ENCODE peak calls at places on chromosome 22, in four cellular contexts. J, L, X and D are unnamed samples.

GRCh38 chr22:31983911-31984661 is 39.8 kb downstream of the YWHAH start:
- DNase-seq in L (no peak), X (no peak), J (no peak), D (no peak)

GRCh38 chr22:45582236-45582954 is 79.7 kb downstream of the FBLN1 start:
- DNase-seq in X (no peak), J (no peak), L (no peak), D (no peak)

GRCh38 chr22:40258463-40259046 is 80.8 kb downstream of the TNRC6B start:
- DNase-seq in L (no peak), X (no peak), J (no peak), D (no peak)

GRCh38 chr22:19940536-19941364 is 822 bp upstream of the COMT start:
- DNase-seq in X (no peak), J (no peak), L (no peak), D (no peak)

GRCh38 chr22:39173787-39174497 is 21.5 kb upstream of the CBX7 start:
- DNase-seq in L (no peak), X (no peak), J (no peak), D (peak)

GRCh38 chr22:42745118-42745517 is 24.4 kb upstream of the A4GALT start:
- DNase-seq in L (no peak), X (no peak), J (no peak), D (no peak)

GRCh38 chr22:45781941-45782340 is 110.3 kb downstream of the ATXN10 start:
- DNase-seq in X (no peak), J (no peak), L (no peak), D (no peak)

GRCh38 chr22:30882974-30883533 is 85.5 kb downstream of the MORC2 start:
- DNase-seq in X (no peak), J (no peak), L (no peak), D (no peak)

GRCh38 chr22:49239264-49240015 is 588.2 kb downstream of the BRD1 start:
- DNase-seq in L (no peak), J (no peak), X (no peak), D (no peak)

GRCh38 chr22:44394246-44395115 is 81.7 kb upstream of the SHISAL1 start:
- DNase-seq in J (peak), X (peak), L (no peak), D (no peak)

GRCh38 chr22:45472426-45472825 is 30.3 kb upstream of the FBLN1 start:
- DNase-seq in L (no peak), X (no peak), J (no peak), D (no peak)

GRCh38 chr22:19086944-19087343 is 35.3 kb downstream of the DGCR2 start:
- DNase-seq in L (no peak), J (no peak), X (no peak), D (no peak)

GRCh38 chr22:18966748-18967147 is 30.7 kb upstream of the PRODH start:
- DNase-seq in X (no peak), L (no peak), J (peak), D (no peak)

GRCh38 chr22:31829505-31829904 is 75.7 kb downstream of the DEPDC5 start:
- DNase-seq in L (no peak), X (no peak), J (no peak), D (no peak)

GRCh38 chr22:44461614-44462013 is 36.4 kb downstream of the RTL6 start:
- DNase-seq in J (no peak), X (no peak), L (no peak), D (no peak)

GRCh38 chr22:38952382-38952993 is 4.9 kb upstream of the APOBEC3A start:
- DNase-seq in L (no peak), X (no peak), J (no peak), D (no peak)

GRCh38 chr22:47595122-47595521 is 832.7 kb downstream of the TBC1D22A start:
- DNase-seq in L (no peak), X (no peak), J (no peak), D (no peak)

DNA sequence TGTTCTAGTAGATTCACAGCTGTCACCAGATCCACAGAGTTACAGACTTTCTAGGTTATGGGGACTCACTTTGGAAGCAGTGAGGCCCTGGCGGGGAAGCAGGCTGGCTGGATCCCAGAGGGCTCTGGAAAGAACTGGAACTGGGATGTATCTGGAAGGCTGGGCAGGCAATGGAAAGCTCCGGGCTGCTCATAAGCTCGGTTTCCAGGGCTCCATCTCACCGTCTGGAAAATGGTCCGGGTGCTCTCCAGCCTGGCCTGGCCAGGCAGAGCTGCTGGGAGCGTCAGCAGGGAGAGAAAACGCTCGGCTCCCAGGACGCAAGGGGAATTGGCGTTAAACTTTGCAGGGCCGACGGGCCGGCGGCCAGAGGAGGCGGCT is 339 bp upstream of the SEZ6L start:
- DNase-seq in X (peak), J (no peak), L (no peak), D (no peak)
- H3K4me3 ChIP-seq in X (peak), J (peak), L (no peak), D (no peak)

GRCh38 chr22:23539135-23539838 is 40.8 kb downstream of the IGLL1 start:
- DNase-seq in L (peak), X (peak), J (peak), D (peak)
- H3K27ac ChIP-seq in L (no peak), X (no peak), J (peak), D (no peak)

GRCh38 chr22:36900880-36901279 is 12.5 kb upstream of the CSF2RB start:
- DNase-seq in J (no peak), X (no peak), L (no peak), D (no peak)

GRCh38 chr22:36902143-36902911 is 11.1 kb upstream of the CSF2RB start:
- DNase-seq in L (no peak), J (no peak), X (no peak), D (no peak)

GRCh38 chr22:36899498-36899897 is 13.9 kb upstream of the CSF2RB start:
- DNase-seq in L (no peak), J (no peak), X (no peak), D (no peak)

GRCh38 chr22:36900225-36900624 is 13.2 kb upstream of the CSF2RB start:
- DNase-seq in X (no peak), J (no peak), L (no peak), D (no peak)

DNA sequence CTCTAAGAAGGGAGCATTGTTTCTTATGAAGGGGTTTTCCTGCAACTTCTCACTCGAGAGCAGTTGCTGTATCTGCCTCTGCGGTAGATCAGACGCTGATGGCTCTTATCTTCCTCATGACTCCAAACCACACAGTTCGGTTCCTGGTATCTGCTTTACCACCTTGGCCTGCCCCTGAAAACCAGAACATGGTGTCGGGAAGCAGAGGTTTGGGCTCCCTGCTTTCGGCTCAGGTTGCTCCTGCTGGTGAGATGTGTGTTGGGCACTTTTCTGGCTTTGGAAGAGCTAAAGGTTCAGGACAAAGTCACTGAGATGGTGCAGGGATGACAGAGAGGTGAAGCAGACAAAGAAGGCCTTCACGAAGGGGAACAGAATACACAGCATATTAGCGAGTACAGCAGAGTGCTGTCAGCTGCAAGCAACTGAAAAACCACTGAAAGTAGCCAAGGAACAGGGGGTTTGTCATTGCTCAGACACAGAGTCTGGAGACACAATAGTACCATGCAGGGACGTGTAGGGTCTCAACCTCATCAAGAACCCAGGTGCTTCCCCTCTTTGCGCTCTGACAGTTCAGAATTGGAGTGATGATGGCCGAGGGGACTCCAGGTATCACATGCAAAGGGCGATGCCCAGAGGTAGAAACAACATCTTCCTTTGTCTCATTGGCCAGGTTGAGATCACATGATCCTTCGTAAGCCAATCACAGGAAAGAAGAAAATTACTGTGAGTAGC is 11.9 kb upstream of the CSF2RB start:
- DNase-seq in L (peak), X (no peak), J (no peak), D (no peak)
- H3K4me3 ChIP-seq in L (peak), X (no peak), J (no peak), D (no peak)

DNA sequence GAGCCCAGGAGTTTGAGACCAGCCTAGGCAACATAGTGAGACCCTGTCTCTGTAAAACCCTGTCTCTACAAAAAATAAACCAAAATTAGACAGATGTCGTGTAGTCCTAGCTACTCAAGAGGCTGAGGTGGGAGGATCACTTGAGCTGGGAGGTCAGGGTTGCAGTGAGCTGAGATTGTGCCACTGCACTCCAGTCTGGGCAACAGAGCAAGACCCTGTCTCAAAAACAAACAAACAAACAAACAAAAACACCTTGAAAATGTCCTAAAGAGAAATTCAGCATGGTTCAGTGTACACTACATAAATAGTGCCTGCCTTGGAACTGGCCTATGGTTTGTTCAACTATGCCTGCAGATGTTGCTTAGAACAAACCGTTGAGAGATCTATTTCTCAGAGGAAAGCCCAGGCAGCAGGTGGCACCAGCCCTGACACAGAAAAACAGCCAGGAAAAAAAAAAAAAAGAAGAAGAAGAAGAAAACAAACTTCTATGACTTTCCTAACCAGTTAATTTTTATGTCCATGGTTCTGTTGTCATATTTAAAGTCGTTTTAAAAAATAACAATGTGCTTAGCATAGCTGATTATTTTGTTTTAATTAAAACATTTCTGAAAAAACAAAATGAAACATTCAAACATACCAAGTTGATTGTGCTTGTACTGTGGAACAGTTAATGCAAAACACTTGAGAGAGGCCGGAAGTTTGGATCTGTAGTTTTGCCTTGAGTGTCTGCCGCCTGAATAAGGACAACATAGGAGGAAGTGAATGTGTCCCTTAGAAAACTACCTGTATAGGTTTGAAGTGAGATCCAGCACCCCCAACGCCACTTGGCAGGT is 5.4 kb downstream of the KREMEN1 start:
- DNase-seq in L (no peak), X (no peak), J (no peak), D (no peak)
- H3K27ac ChIP-seq in L (no peak), X (peak), J (peak), D (no peak)